ENCODE peak calls at places on chromosome 1, in four cellular contexts. One of them, this sample, is unnamed.

GRCh38 chr1:92940541-92940940 is 20.7 kb downstream of the DIPK1A start:
- DNase-seq in stimulated activated CD8-positive, alpha-beta memory T cell treated with anti-CD3 and anti-CD28 coated beads, Interleukin-4, amount 100 ng/mL, for 24 hours: no peak
- DNase-seq in CD8-positive, alpha-beta T cell: no peak
- DNase-seq in T-helper 2 cell: no peak
- DNase-seq in this sample: no peak

GRCh38 chr1:156246241-156246761 is 1.6 kb downstream of the PAQR6 start:
- DNase-seq in T-helper 2 cell: no peak
- DNase-seq in stimulated activated CD8-positive, alpha-beta memory T cell treated with anti-CD3 and anti-CD28 coated beads, Interleukin-4, amount 100 ng/mL, for 24 hours: no peak
- DNase-seq in CD8-positive, alpha-beta T cell: no peak
- DNase-seq in this sample: no peak

GRCh38 chr1:39129514-39129913 is 75.0 kb upstream of the MACF1 start:
- DNase-seq in stimulated activated CD8-positive, alpha-beta memory T cell treated with anti-CD3 and anti-CD28 coated beads, Interleukin-4, amount 100 ng/mL, for 24 hours: no peak
- DNase-seq in T-helper 2 cell: no peak
- DNase-seq in CD8-positive, alpha-beta T cell: no peak
- DNase-seq in this sample: no peak

GRCh38 chr1:99598738-99599411 is 47.0 kb upstream of the PALMD start:
- DNase-seq in CD8-positive, alpha-beta T cell: no peak
- DNase-seq in T-helper 2 cell: no peak
- DNase-seq in stimulated activated CD8-positive, alpha-beta memory T cell treated with anti-CD3 and anti-CD28 coated beads, Interleukin-4, amount 100 ng/mL, for 24 hours: no peak
- DNase-seq in this sample: no peak

GRCh38 chr1:81186271-81186670 is 614.5 kb upstream of the ADGRL2 start:
- DNase-seq in CD8-positive, alpha-beta T cell: peak; percentile 18
- DNase-seq in stimulated activated CD8-positive, alpha-beta memory T cell treated with anti-CD3 and anti-CD28 coated beads, Interleukin-4, amount 100 ng/mL, for 24 hours: no peak
- DNase-seq in T-helper 2 cell: no peak
- DNase-seq in this sample: no peak

GRCh38 chr1:167501513-167502191 is 16.7 kb downstream of the CD247 start:
- DNase-seq in stimulated activated CD8-positive, alpha-beta memory T cell treated with anti-CD3 and anti-CD28 coated beads, Interleukin-4, amount 100 ng/mL, for 24 hours: no peak
- DNase-seq in CD8-positive, alpha-beta T cell: no peak
- DNase-seq in T-helper 2 cell: no peak
- DNase-seq in this sample: peak; percentile 60

GRCh38 chr1:85440584-85440983 is 24.4 kb downstream of the DDAH1 start:
- DNase-seq in stimulated activated CD8-positive, alpha-beta memory T cell treated with anti-CD3 and anti-CD28 coated beads, Interleukin-4, amount 100 ng/mL, for 24 hours: no peak
- DNase-seq in T-helper 2 cell: no peak
- DNase-seq in CD8-positive, alpha-beta T cell: no peak
- DNase-seq in this sample: no peak

GRCh38 chr1:2799811-2800663 is 1.5 kb downstream of the TTC34 start:
- DNase-seq in stimulated activated CD8-positive, alpha-beta memory T cell treated with anti-CD3 and anti-CD28 coated beads, Interleukin-4, amount 100 ng/mL, for 24 hours: no peak
- DNase-seq in CD8-positive, alpha-beta T cell: no peak
- DNase-seq in T-helper 2 cell: peak; percentile 3
- DNase-seq in this sample: peak; percentile 60

GRCh38 chr1:184056921-184057496 is 5.5 kb downstream of the TSEN15 start:
- DNase-seq in T-helper 2 cell: no peak
- DNase-seq in stimulated activated CD8-positive, alpha-beta memory T cell treated with anti-CD3 and anti-CD28 coated beads, Interleukin-4, amount 100 ng/mL, for 24 hours: no peak
- DNase-seq in CD8-positive, alpha-beta T cell: no peak
- DNase-seq in this sample: no peak

GRCh38 chr1:91795601-91796389 is 90.2 kb downstream of the TGFBR3 start:
- DNase-seq in stimulated activated CD8-positive, alpha-beta memory T cell treated with anti-CD3 and anti-CD28 coated beads, Interleukin-4, amount 100 ng/mL, for 24 hours: no peak
- DNase-seq in CD8-positive, alpha-beta T cell: no peak
- DNase-seq in T-helper 2 cell: no peak
- DNase-seq in this sample: no peak

GRCh38 chr1:232127190-232127589 is 500.6 kb downstream of the DISC1 start:
- DNase-seq in T-helper 2 cell: no peak
- DNase-seq in stimulated activated CD8-positive, alpha-beta memory T cell treated with anti-CD3 and anti-CD28 coated beads, Interleukin-4, amount 100 ng/mL, for 24 hours: no peak
- DNase-seq in CD8-positive, alpha-beta T cell: no peak
- DNase-seq in this sample: no peak